ENCODE peak calls at places on chromosomes 6 and 20, in nine cellular contexts. One of them, this sample, is unnamed.

GRCh38 chr6:31143148-31143547 is 4.3 kb upstream of the PSORS1C2 start:
- DNase-seq in H1: no peak
- DNase-seq in cardiac muscle cell: peak
- DNase-seq in GM23338: no peak
- DNase-seq in heart right ventricle: peak
- DNase-seq in uterus: peak
- DNase-seq in neural progenitor cell: peak
- DNase-seq in kidney: no peak
- DNase-seq in tibial artery: no peak
- DNase-seq in this sample: no peak

GRCh38 chr6:18431581-18431980 is 44.4 kb downstream of the RNF144B start:
- DNase-seq in H1: no peak
- DNase-seq in cardiac muscle cell: no peak
- DNase-seq in GM23338: no peak
- DNase-seq in heart right ventricle: no peak
- DNase-seq in uterus: no peak
- DNase-seq in neural progenitor cell: no peak
- DNase-seq in kidney: no peak
- DNase-seq in tibial artery: no peak
- DNase-seq in this sample: no peak

GRCh38 chr6:89655122-89655521 is 16.6 kb upstream of the LYRM2 start:
- DNase-seq in H1: no peak
- DNase-seq in cardiac muscle cell: no peak
- DNase-seq in GM23338: no peak
- DNase-seq in heart right ventricle: no peak
- DNase-seq in uterus: no peak
- DNase-seq in neural progenitor cell: no peak
- DNase-seq in kidney: no peak
- DNase-seq in tibial artery: no peak
- DNase-seq in this sample: peak

GRCh38 chr20:48812600-48813445 is 15.0 kb downstream of the PREX1 start:
- DNase-seq in H1: no peak
- DNase-seq in cardiac muscle cell: no peak
- DNase-seq in GM23338: no peak
- DNase-seq in heart right ventricle: no peak
- DNase-seq in uterus: no peak
- DNase-seq in neural progenitor cell: no peak
- DNase-seq in kidney: no peak
- DNase-seq in tibial artery: no peak
- DNase-seq in this sample: no peak

GRCh38 chr6:8539446-8539845 is 104.1 kb upstream of the SLC35B3 start:
- DNase-seq in H1: no peak
- DNase-seq in cardiac muscle cell: peak
- DNase-seq in GM23338: peak
- DNase-seq in heart right ventricle: no peak
- DNase-seq in uterus: no peak
- DNase-seq in neural progenitor cell: peak
- DNase-seq in kidney: no peak
- DNase-seq in tibial artery: no peak
- DNase-seq in this sample: peak

GRCh38 chr6:82283771-82284420 is 36.4 kb upstream of the IBTK start:
- DNase-seq in H1: peak
- DNase-seq in cardiac muscle cell: peak
- DNase-seq in GM23338: peak
- DNase-seq in heart right ventricle: no peak
- DNase-seq in uterus: no peak
- DNase-seq in neural progenitor cell: peak
- DNase-seq in kidney: peak
- DNase-seq in tibial artery: no peak
- DNase-seq in this sample: no peak

GRCh38 chr6:141103246-141103645 is 1029.5 kb upstream of the GJE1 start:
- DNase-seq in H1: no peak
- DNase-seq in cardiac muscle cell: peak
- DNase-seq in GM23338: no peak
- DNase-seq in heart right ventricle: no peak
- DNase-seq in uterus: no peak
- DNase-seq in neural progenitor cell: no peak
- DNase-seq in kidney: no peak
- DNase-seq in tibial artery: no peak
- DNase-seq in this sample: peak

GRCh38 chr20:39825950-39826349 is 863.1 kb downstream of the MAFB start:
- DNase-seq in H1: no peak
- DNase-seq in cardiac muscle cell: peak
- DNase-seq in GM23338: no peak
- DNase-seq in heart right ventricle: no peak
- DNase-seq in uterus: no peak
- DNase-seq in neural progenitor cell: no peak
- DNase-seq in kidney: no peak
- DNase-seq in tibial artery: no peak
- DNase-seq in this sample: no peak

GRCh38 chr20:43751167-43752050 is 24.6 kb upstream of the GTSF1L start:
- DNase-seq in H1: no peak
- DNase-seq in cardiac muscle cell: peak
- DNase-seq in GM23338: no peak
- DNase-seq in heart right ventricle: no peak
- DNase-seq in uterus: no peak
- DNase-seq in neural progenitor cell: no peak
- DNase-seq in kidney: no peak
- DNase-seq in tibial artery: no peak
- DNase-seq in this sample: peak

GRCh38 chr6:167826230-167827061 is at the start of gene AFDN:
- DNase-seq in H1: peak
- DNase-seq in cardiac muscle cell: peak
- DNase-seq in GM23338: peak
- DNase-seq in heart right ventricle: peak
- DNase-seq in uterus: peak
- DNase-seq in neural progenitor cell: peak
- DNase-seq in kidney: peak
- DNase-seq in tibial artery: peak
- DNase-seq in this sample: peak

GRCh38 chr20:37907677-37908397 is 4.9 kb downstream of the VSTM2L start:
- DNase-seq in H1: no peak
- DNase-seq in cardiac muscle cell: peak
- DNase-seq in GM23338: peak
- DNase-seq in heart right ventricle: no peak
- DNase-seq in uterus: no peak
- DNase-seq in neural progenitor cell: peak
- DNase-seq in kidney: no peak
- DNase-seq in tibial artery: no peak
- DNase-seq in this sample: peak

GRCh38 chr6:71499667-71500066 is 211.1 kb downstream of the OGFRL1 start:
- DNase-seq in H1: no peak
- DNase-seq in cardiac muscle cell: no peak
- DNase-seq in GM23338: no peak
- DNase-seq in heart right ventricle: no peak
- DNase-seq in uterus: no peak
- DNase-seq in neural progenitor cell: no peak
- DNase-seq in kidney: no peak
- DNase-seq in tibial artery: no peak
- DNase-seq in this sample: no peak

GRCh38 chr6:35687658-35688604 is 784 bp downstream of the FKBP5 start:
- DNase-seq in H1: peak
- DNase-seq in cardiac muscle cell: peak
- DNase-seq in GM23338: peak
- DNase-seq in heart right ventricle: peak
- DNase-seq in uterus: peak
- DNase-seq in neural progenitor cell: peak
- DNase-seq in kidney: peak
- DNase-seq in tibial artery: peak
- DNase-seq in this sample: no peak

GRCh38 chr20:64113796-64114355 is 6.5 kb upstream of the NPBWR2 start:
- DNase-seq in H1: no peak
- DNase-seq in cardiac muscle cell: no peak
- DNase-seq in GM23338: peak
- DNase-seq in heart right ventricle: no peak
- DNase-seq in uterus: no peak
- DNase-seq in neural progenitor cell: no peak
- DNase-seq in kidney: peak
- DNase-seq in tibial artery: no peak
- DNase-seq in this sample: no peak

GRCh38 chr6:169975286-169975685 is 223.9 kb downstream of the ERMARD start:
- DNase-seq in H1: no peak
- DNase-seq in cardiac muscle cell: no peak
- DNase-seq in GM23338: no peak
- DNase-seq in heart right ventricle: peak
- DNase-seq in uterus: no peak
- DNase-seq in neural progenitor cell: no peak
- DNase-seq in kidney: peak
- DNase-seq in tibial artery: peak
- DNase-seq in this sample: no peak

GRCh38 chr20:49477200-49477599 is 5.3 kb downstream of the KCNB1 start:
- DNase-seq in H1: no peak
- DNase-seq in cardiac muscle cell: no peak
- DNase-seq in GM23338: peak
- DNase-seq in heart right ventricle: no peak
- DNase-seq in uterus: no peak
- DNase-seq in neural progenitor cell: no peak
- DNase-seq in kidney: no peak
- DNase-seq in tibial artery: no peak
- DNase-seq in this sample: no peak

DNA sequence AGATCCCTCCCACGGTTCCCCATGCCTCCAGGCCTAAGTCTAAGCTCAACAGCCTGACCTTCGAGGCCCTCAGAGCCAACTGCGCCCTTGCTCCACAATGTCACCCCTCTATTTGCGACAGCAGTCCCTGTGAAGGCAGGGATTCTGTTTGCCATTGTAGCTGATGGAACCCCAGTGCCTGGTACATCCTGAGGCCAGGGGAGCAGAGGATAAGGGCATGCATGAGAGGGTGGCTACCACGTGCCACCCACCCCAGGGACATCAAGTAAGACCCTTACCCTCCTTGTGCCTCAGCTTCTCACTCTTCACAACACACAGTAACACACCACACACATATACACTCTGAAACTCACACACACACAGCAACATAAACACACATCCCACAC is 20.0 kb upstream of the SIRPA start:
- DNase-seq in H1: no peak
- DNase-seq in cardiac muscle cell: no peak
- DNase-seq in GM23338: no peak
- DNase-seq in heart right ventricle: no peak
- DNase-seq in uterus: no peak
- DNase-seq in neural progenitor cell: no peak
- DNase-seq in kidney: no peak
- DNase-seq in tibial artery: no peak
- DNase-seq in this sample: no peak
- TF ChIP-seq CTCF in H1: no peak
- TF ChIP-seq CTCF in cardiac muscle cell: no peak
- TF ChIP-seq CTCF in GM23338: no peak
- TF ChIP-seq CTCF in heart right ventricle: no peak
- TF ChIP-seq CTCF in uterus: no peak
- TF ChIP-seq CTCF in neural progenitor cell: no peak
- TF ChIP-seq CTCF in kidney: no peak
- TF ChIP-seq CTCF in tibial artery: no peak
- TF ChIP-seq CTCF in this sample: no peak

GRCh38 chr20:16261733-16262277 is 311.4 kb downstream of the KIF16B start:
- DNase-seq in H1: no peak
- DNase-seq in cardiac muscle cell: no peak
- DNase-seq in GM23338: no peak
- DNase-seq in heart right ventricle: no peak
- DNase-seq in uterus: no peak
- DNase-seq in neural progenitor cell: no peak
- DNase-seq in kidney: no peak
- DNase-seq in tibial artery: no peak
- DNase-seq in this sample: no peak
- H3K27ac ChIP-seq in H1: no peak
- H3K27ac ChIP-seq in cardiac muscle cell: no peak
- H3K27ac ChIP-seq in GM23338: no peak
- H3K27ac ChIP-seq in heart right ventricle: no peak
- H3K27ac ChIP-seq in uterus: no peak
- H3K27ac ChIP-seq in neural progenitor cell: no peak
- H3K27ac ChIP-seq in kidney: no peak
- H3K27ac ChIP-seq in tibial artery: no peak
- H3K27ac ChIP-seq in this sample: no peak

DNA sequence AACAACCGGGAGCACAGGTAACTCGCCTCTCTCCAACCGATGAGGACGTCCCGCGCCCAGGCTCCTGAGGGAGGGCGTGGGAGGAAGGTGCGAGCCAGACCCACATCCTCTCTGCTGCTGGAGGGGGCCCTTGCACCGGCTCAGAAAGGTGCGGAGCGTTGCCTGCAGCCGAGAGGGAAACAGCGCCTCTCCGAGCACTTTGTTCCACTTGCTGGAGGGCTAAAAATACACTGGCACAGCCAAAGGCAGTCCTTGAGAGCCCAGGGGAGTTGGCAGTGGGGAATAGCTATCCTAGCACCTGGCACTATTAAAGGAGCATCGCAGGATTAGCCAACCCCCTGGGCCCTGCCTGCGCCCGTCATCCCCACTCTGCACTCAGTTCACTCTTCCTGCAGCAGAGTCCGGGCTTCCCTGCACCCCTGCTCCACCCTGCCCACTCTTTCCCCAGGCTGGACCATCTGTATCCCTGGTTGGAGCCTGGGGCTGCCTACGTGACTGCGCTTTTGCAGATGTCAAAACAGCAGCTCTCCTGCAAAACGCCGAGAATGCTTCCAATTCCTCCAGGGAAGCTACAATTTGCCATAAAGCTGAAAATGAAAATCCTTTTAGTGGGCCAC is 108.9 kb downstream of the SNX5 start:
- DNase-seq in H1: no peak
- DNase-seq in cardiac muscle cell: no peak
- DNase-seq in GM23338: peak
- DNase-seq in heart right ventricle: peak
- DNase-seq in uterus: no peak
- DNase-seq in neural progenitor cell: no peak
- DNase-seq in kidney: peak
- DNase-seq in tibial artery: no peak
- DNase-seq in this sample: no peak
- TF ChIP-seq CTCF in H1: peak
- TF ChIP-seq CTCF in cardiac muscle cell: no peak
- TF ChIP-seq CTCF in GM23338: peak
- TF ChIP-seq CTCF in heart right ventricle: no peak
- TF ChIP-seq CTCF in uterus: no peak
- TF ChIP-seq CTCF in neural progenitor cell: no peak
- TF ChIP-seq CTCF in kidney: no peak
- TF ChIP-seq CTCF in tibial artery: no peak
- TF ChIP-seq CTCF in this sample: no peak

DNA sequence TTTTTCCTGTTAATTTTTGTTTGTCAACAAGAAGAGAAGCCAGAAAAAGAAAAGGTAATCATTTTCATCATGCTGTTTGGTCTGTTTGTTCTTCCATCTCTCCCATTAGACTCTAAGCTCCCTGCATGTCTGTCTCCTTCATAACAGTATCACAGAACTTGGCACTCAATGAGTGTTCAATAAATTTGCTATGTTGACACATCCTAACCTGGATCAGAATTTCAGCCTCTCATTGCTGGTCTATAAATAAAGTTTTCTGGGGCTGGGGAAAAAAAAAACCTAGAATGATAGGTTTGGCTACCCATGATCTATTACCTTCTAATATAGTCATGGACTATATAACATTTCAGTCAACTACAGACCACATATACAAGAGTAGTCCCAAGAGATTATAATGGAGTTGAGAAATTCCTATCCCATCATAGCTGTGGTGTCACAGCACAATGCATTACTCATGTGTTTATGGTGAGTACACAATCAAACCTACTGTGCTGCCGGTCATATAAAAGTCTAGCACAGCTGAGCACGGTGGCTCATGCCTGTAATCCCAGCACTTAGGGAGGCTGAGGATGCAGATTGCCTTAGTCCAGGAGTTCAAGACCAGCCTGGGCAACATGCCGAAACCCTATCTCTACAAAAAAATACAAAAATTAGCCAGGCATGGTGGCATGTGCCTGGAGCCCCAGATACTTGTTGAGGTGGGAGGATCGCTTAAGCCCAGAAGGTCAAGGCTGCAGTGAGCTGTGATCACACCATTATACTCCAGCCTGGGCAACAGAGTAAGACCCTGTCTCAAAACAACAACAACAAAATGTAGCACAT is 5.9 kb downstream of the NUDT3 start:
- DNase-seq in H1: no peak
- DNase-seq in cardiac muscle cell: peak
- DNase-seq in GM23338: no peak
- DNase-seq in heart right ventricle: no peak
- DNase-seq in uterus: no peak
- DNase-seq in neural progenitor cell: no peak
- DNase-seq in kidney: no peak
- DNase-seq in tibial artery: no peak
- DNase-seq in this sample: no peak
- H3K27ac ChIP-seq in H1: no peak
- H3K27ac ChIP-seq in cardiac muscle cell: no peak
- H3K27ac ChIP-seq in GM23338: peak
- H3K27ac ChIP-seq in heart right ventricle: no peak
- H3K27ac ChIP-seq in uterus: no peak
- H3K27ac ChIP-seq in neural progenitor cell: peak
- H3K27ac ChIP-seq in kidney: no peak
- H3K27ac ChIP-seq in tibial artery: no peak
- H3K27ac ChIP-seq in this sample: no peak